ENCODE peak calls at places on chromosomes 3 and 15, in six cellular contexts. One of them, this sample, is unnamed.

GRCh38 chr3:121431717-121432517 is 113.9 kb downstream of the POLQ start:
- DNase-seq in MCF 10A: no peak
- DNase-seq in AG09309: peak; percentile 14
- DNase-seq in stomach: no peak
- DNase-seq in glutamatergic neuron: no peak
- DNase-seq in WTC11: no peak
- DNase-seq in this sample: peak; percentile 8

GRCh38 chr3:31277582-31277981 is 255.1 kb upstream of the STT3B start:
- DNase-seq in MCF 10A: no peak
- DNase-seq in AG09309: no peak
- DNase-seq in stomach: no peak
- DNase-seq in glutamatergic neuron: no peak
- DNase-seq in WTC11: no peak
- DNase-seq in this sample: no peak

GRCh38 chr3:15283702-15284101 is 48.7 kb downstream of the SH3BP5 start:
- DNase-seq in MCF 10A: no peak
- DNase-seq in AG09309: no peak
- DNase-seq in stomach: no peak
- DNase-seq in glutamatergic neuron: no peak
- DNase-seq in WTC11: no peak
- DNase-seq in this sample: no peak

GRCh38 chr3:125310623-125311076 is 64.5 kb downstream of the ZNF148 start:
- DNase-seq in MCF 10A: no peak
- DNase-seq in AG09309: no peak
- DNase-seq in stomach: no peak
- DNase-seq in glutamatergic neuron: no peak
- DNase-seq in WTC11: no peak
- DNase-seq in this sample: no peak

GRCh38 chr3:140244893-140245292 is 309.9 kb downstream of the CLSTN2 start:
- DNase-seq in MCF 10A: no peak
- DNase-seq in AG09309: no peak
- DNase-seq in stomach: no peak
- DNase-seq in glutamatergic neuron: no peak
- DNase-seq in WTC11: no peak
- DNase-seq in this sample: peak; percentile 12

GRCh38 chr15:43550527-43551363 is 33.3 kb downstream of the MAP1A start:
- DNase-seq in MCF 10A: no peak
- DNase-seq in AG09309: peak; percentile 80
- DNase-seq in stomach: no peak
- DNase-seq in glutamatergic neuron: no peak
- DNase-seq in WTC11: no peak
- DNase-seq in this sample: peak; percentile 2

GRCh38 chr3:196219970-196220311 is 3.6 kb downstream of the SLC51A start:
- DNase-seq in MCF 10A: no peak
- DNase-seq in AG09309: no peak
- DNase-seq in stomach: no peak
- DNase-seq in glutamatergic neuron: no peak
- DNase-seq in WTC11: no peak
- DNase-seq in this sample: no peak

GRCh38 chr15:32718822-32719716 is 1.3 kb downstream of the GREM1 start:
- DNase-seq in MCF 10A: no peak
- DNase-seq in AG09309: no peak
- DNase-seq in stomach: peak; percentile 43
- DNase-seq in glutamatergic neuron: peak; percentile 40
- DNase-seq in WTC11: peak; percentile 40
- DNase-seq in this sample: no peak

GRCh38 chr3:62445267-62445666 is 71.9 kb upstream of the FEZF2 start:
- DNase-seq in MCF 10A: peak; percentile 4
- DNase-seq in AG09309: no peak
- DNase-seq in stomach: no peak
- DNase-seq in glutamatergic neuron: no peak
- DNase-seq in WTC11: no peak
- DNase-seq in this sample: peak; percentile 4

GRCh38 chr3:188916934-188917391 is 254.8 kb upstream of the TPRG1 start:
- DNase-seq in MCF 10A: no peak
- DNase-seq in AG09309: no peak
- DNase-seq in stomach: no peak
- DNase-seq in glutamatergic neuron: no peak
- DNase-seq in WTC11: no peak
- DNase-seq in this sample: no peak

GRCh38 chr3:42115946-42116345 is 24.8 kb downstream of the TRAK1 start:
- DNase-seq in MCF 10A: no peak
- DNase-seq in AG09309: no peak
- DNase-seq in stomach: no peak
- DNase-seq in glutamatergic neuron: no peak
- DNase-seq in WTC11: no peak
- DNase-seq in this sample: no peak

GRCh38 chr3:124635169-124635539 is 95.1 kb upstream of the UMPS start:
- DNase-seq in MCF 10A: no peak
- DNase-seq in AG09309: no peak
- DNase-seq in stomach: no peak
- DNase-seq in glutamatergic neuron: no peak
- DNase-seq in WTC11: no peak
- DNase-seq in this sample: no peak

GRCh38 chr3:124705552-124705951 is 24.7 kb upstream of the UMPS start:
- DNase-seq in MCF 10A: no peak
- DNase-seq in AG09309: no peak
- DNase-seq in stomach: no peak
- DNase-seq in glutamatergic neuron: no peak
- DNase-seq in WTC11: no peak
- DNase-seq in this sample: no peak

GRCh38 chr3:151962891-151963290 is 89.4 kb downstream of the SUCNR1 start:
- DNase-seq in MCF 10A: no peak
- DNase-seq in AG09309: no peak
- DNase-seq in stomach: no peak
- DNase-seq in glutamatergic neuron: no peak
- DNase-seq in WTC11: no peak
- DNase-seq in this sample: no peak

GRCh38 chr15:82532383-82532990 is 7.8 kb downstream of the RPS17 start:
- DNase-seq in MCF 10A: peak; percentile 53
- DNase-seq in AG09309: no peak
- DNase-seq in stomach: peak; percentile 35
- DNase-seq in glutamatergic neuron: no peak
- DNase-seq in WTC11: no peak
- DNase-seq in this sample: peak; percentile 31

GRCh38 chr3:187913617-187914033 is 168.4 kb upstream of the BCL6 start:
- DNase-seq in MCF 10A: peak; percentile 76
- DNase-seq in AG09309: no peak
- DNase-seq in stomach: no peak
- DNase-seq in glutamatergic neuron: no peak
- DNase-seq in WTC11: no peak
- DNase-seq in this sample: peak; percentile 95

GRCh38 chr3:126952983-126953660 is 29.8 kb upstream of the PLXNA1 start:
- DNase-seq in MCF 10A: no peak
- DNase-seq in AG09309: no peak
- DNase-seq in stomach: no peak
- DNase-seq in glutamatergic neuron: peak; percentile 4
- DNase-seq in WTC11: peak; percentile 4
- DNase-seq in this sample: no peak

DNA sequence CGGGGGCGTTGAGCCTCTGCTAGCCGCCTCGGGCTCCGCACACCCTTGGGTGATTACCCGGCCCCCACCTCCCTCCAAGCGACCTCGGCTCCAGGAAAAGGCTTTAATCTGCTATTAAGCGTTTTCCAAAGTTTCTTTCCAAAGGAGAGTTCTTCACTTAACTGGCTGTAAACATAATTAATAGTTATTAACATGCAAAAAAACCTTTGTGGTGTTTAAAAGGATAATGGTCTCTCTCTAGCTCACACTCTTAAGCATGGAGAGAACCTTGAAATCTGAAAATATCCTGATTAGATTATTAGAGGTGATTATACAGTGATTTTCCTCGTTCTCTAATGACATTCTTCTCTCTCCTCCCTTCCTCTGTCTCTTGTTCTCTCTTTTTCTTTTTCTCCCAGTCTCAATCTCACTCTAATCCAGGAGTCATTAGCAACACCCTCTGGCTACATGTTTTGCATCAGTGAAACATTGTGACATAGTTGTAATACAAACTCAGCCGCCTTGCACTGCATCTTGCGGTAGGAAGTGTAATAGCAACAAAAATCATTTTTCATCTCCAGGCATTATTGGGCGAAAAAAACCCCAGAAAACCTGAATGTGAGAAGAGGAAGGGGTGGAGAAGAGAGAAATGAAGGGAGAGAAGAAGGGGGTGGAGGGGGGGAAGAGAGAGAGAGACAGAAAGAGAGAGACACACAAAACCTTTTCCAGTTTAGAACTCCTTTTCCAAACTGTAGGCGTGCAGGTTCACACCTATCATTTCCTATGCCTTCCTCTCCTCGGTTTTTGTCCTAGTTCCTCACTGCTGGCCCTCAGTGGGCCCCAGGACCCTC is 24.4 kb downstream of the NR2F2 start:
- DNase-seq in MCF 10A: peak; percentile 76
- DNase-seq in AG09309: peak; percentile 61
- DNase-seq in stomach: no peak
- DNase-seq in glutamatergic neuron: no peak
- DNase-seq in WTC11: no peak
- DNase-seq in this sample: peak; percentile 76
- TF ChIP-seq CTCF in MCF 10A: peak; percentile 22
- TF ChIP-seq CTCF in AG09309: peak; percentile 50
- TF ChIP-seq CTCF in stomach: peak; percentile 40
- TF ChIP-seq CTCF in glutamatergic neuron: no peak
- TF ChIP-seq CTCF in WTC11: no peak
- TF ChIP-seq CTCF in this sample: peak; percentile 31

DNA sequence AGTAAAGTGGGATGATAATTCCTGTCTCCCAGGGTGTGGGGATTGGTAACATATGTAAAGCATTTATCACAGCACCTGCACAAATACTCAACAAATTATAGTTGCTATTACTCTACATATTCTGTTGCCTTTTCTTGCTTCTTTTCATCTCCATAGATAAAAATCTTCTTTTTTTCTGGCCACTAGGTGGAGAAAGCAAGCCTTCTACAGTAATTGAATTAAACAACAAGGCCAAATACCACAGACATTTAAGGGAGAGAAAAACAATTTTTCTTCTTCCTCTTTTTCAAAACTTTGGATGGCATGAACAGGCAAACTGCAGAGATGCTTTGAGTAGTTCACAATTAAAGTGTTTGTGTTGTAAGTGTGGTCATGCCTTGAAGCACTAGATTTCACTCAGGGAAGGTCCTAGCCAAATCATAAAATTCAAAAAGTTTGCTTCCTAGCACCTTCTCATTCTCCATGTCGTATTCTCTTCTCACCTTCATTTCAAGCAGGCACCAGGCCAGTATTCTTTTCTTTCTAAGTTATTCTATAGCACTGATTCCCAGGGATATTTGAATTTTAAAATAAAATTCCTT is 493.4 kb upstream of the TGFBR2 start:
- DNase-seq in MCF 10A: peak; percentile 46
- DNase-seq in AG09309: no peak
- DNase-seq in stomach: no peak
- DNase-seq in glutamatergic neuron: no peak
- DNase-seq in WTC11: no peak
- DNase-seq in this sample: peak; percentile 54
- TF ChIP-seq CTCF in MCF 10A: peak; percentile 66
- TF ChIP-seq CTCF in AG09309: peak; percentile 55
- TF ChIP-seq CTCF in stomach: peak; percentile 61
- TF ChIP-seq CTCF in glutamatergic neuron: peak; percentile 78
- TF ChIP-seq CTCF in WTC11: peak; percentile 43
- TF ChIP-seq CTCF in this sample: peak; percentile 24

DNA sequence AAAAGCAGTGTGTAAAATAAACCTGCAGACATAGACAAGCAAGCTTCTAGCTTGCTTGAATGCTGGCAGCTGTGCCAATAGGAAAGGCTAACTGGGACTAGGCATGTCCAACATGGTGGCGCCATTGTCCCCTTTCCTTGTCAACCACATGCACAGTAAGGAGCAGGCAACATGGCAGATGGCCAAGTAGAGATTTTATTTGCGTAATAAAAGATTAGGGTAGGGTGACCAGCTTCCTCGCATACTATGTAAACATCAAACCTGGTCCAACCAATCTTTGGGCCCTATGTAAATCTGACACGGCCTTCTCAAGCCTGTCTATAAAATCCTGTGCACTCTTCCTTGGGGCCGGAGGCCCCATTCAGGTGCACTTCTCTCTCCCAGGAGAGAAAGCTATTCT is 575.4 kb upstream of the GOLIM4 start:
- DNase-seq in MCF 10A: peak; percentile 10
- DNase-seq in AG09309: no peak
- DNase-seq in stomach: no peak
- DNase-seq in glutamatergic neuron: no peak
- DNase-seq in WTC11: no peak
- DNase-seq in this sample: no peak
- TF ChIP-seq CTCF in MCF 10A: no peak
- TF ChIP-seq CTCF in AG09309: no peak
- TF ChIP-seq CTCF in stomach: no peak
- TF ChIP-seq CTCF in glutamatergic neuron: no peak
- TF ChIP-seq CTCF in WTC11: no peak
- TF ChIP-seq CTCF in this sample: no peak

GRCh38 chr3:184562146-184562861 is 719 bp downstream of the EPHB3 start:
- DNase-seq in MCF 10A: no peak
- DNase-seq in AG09309: no peak
- DNase-seq in stomach: no peak
- DNase-seq in glutamatergic neuron: peak; percentile 60
- DNase-seq in WTC11: no peak
- DNase-seq in this sample: no peak

GRCh38 chr3:184560531-184560930 is 1.1 kb upstream of the EPHB3 start:
- DNase-seq in MCF 10A: no peak
- DNase-seq in AG09309: no peak
- DNase-seq in stomach: no peak
- DNase-seq in glutamatergic neuron: peak; percentile 9
- DNase-seq in WTC11: no peak
- DNase-seq in this sample: no peak

GRCh38 chr3:184560992-184561328 is 625 bp upstream of the EPHB3 start:
- DNase-seq in MCF 10A: no peak
- DNase-seq in AG09309: no peak
- DNase-seq in stomach: no peak
- DNase-seq in glutamatergic neuron: no peak
- DNase-seq in WTC11: no peak
- DNase-seq in this sample: peak; percentile 64

GRCh38 chr3:184562875-184563568 is 1.4 kb downstream of the EPHB3 start:
- DNase-seq in MCF 10A: no peak
- DNase-seq in AG09309: no peak
- DNase-seq in stomach: no peak
- DNase-seq in glutamatergic neuron: no peak
- DNase-seq in WTC11: no peak
- DNase-seq in this sample: no peak

DNA sequence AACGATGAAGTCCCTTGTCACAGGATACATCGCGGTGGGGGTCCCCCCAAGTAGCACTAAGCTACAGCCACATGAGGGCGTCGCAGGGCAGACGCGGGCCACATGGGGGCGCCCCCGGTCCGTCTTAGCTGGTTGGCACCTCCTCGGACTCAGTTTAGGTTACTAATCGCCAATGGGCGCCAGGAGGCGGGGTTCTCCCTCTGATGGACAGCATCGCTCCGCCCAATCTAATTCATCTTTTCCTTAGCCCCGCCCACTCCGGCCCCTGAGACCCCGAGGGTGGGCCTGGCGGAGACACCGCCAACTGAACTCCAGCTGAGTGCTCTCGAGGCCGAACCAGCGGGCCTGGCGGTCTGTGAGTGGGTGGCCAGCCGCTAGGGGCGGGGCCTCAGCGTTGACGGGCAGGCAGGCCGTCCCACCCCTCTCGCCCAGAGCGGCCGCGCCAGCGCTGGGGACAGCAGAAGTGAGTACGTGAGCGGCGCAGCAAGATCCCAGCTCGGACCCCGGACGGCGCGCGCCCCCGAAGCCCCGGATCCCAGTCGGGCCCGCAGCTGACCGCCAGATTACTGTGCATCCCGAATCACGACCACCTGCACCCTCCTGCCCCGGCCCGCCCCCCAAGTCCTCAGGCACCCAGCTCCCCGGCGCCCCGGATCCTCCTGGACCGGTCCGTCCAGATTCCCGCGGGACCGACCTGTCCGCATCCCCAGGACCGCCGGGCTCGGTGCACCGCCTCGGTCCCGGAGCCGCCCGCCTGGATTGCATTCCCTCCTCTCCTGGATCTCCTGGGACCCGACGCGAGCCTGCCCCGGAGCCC is at the start of gene EPHB3:
- DNase-seq in MCF 10A: peak; percentile 99
- DNase-seq in AG09309: peak; percentile 96
- DNase-seq in stomach: peak; percentile 100
- DNase-seq in glutamatergic neuron: peak; percentile 100
- DNase-seq in WTC11: peak; percentile 99
- DNase-seq in this sample: peak; percentile 91
- TF ChIP-seq CTCF in MCF 10A: peak; percentile 99
- TF ChIP-seq CTCF in AG09309: peak; percentile 100
- TF ChIP-seq CTCF in stomach: peak; percentile 89
- TF ChIP-seq CTCF in glutamatergic neuron: peak; percentile 95
- TF ChIP-seq CTCF in WTC11: peak; percentile 93
- TF ChIP-seq CTCF in this sample: peak; percentile 100